ENCODE peak calls at places on chromosomes 13 and 19, in nine cellular contexts. C is AG04450, T is HFF-Myc, Q is neural crest cell, U is foreskin fibroblast, P is natural killer cell, V is fibroblast of lung, E is upper lobe of right lung, R is AG09309. H is an unnamed sample.

GRCh38 chr13:67408823-67409222 is 178.7 kb upstream of the PCDH9 start:
- DNase-seq in C (no peak), T (no peak), Q (no peak), U (no peak), P (peak), V (no peak), E (no peak), R (no peak), H (no peak)

GRCh38 chr19:57688011-57688763 is 6.4 kb downstream of the ZNF551 start:
- DNase-seq in C (no peak), T (no peak), Q (no peak), U (no peak), P (no peak), V (no peak), E (no peak), R (no peak), H (no peak)

GRCh38 chr19:42154471-42155323 is 22.5 kb upstream of the POU2F2 start:
- DNase-seq in C (no peak), T (no peak), Q (no peak), U (no peak), P (no peak), V (no peak), E (no peak), R (no peak), H (no peak)

GRCh38 chr13:112943309-112944125 is 25.5 kb upstream of the MCF2L start:
- DNase-seq in C (no peak), T (no peak), Q (peak), U (peak), P (no peak), V (peak), E (peak), R (no peak), H (peak)

GRCh38 chr13:73140804-73141203 is 82.0 kb downstream of the KLF5 start:
- DNase-seq in C (no peak), T (no peak), Q (no peak), U (no peak), P (no peak), V (no peak), E (no peak), R (no peak), H (no peak)

GRCh38 chr19:11528551-11529341 is at the start of gene ECSIT:
- DNase-seq in C (peak), T (peak), Q (peak), U (peak), P (peak), V (peak), E (peak), R (peak), H (peak)

GRCh38 chr19:11792942-11793341 is 5.4 kb upstream of the ZNF491 start:
- DNase-seq in C (no peak), T (no peak), Q (no peak), U (no peak), P (no peak), V (no peak), E (no peak), R (no peak), H (no peak)

GRCh38 chr13:29543230-29544215 is 52.0 kb downstream of the SLC7A1 start:
- DNase-seq in C (no peak), T (no peak), Q (no peak), U (no peak), P (no peak), V (peak), E (no peak), R (no peak), H (no peak)

GRCh38 chr13:38566526-38566925 is 120.4 kb upstream of the FREM2 start:
- DNase-seq in C (no peak), T (peak), Q (no peak), U (no peak), P (no peak), V (no peak), E (no peak), R (no peak), H (no peak)

GRCh38 chr19:35986664-35987570 is 8.1 kb upstream of the SDHAF1 start:
- DNase-seq in C (no peak), T (no peak), Q (no peak), U (no peak), P (no peak), V (no peak), E (no peak), R (no peak), H (peak)

GRCh38 chr13:113052971-113053370 is 52.6 kb upstream of the F7 start:
- DNase-seq in C (no peak), T (no peak), Q (no peak), U (no peak), P (no peak), V (no peak), E (no peak), R (no peak), H (no peak)

GRCh38 chr19:41626278-41626677 is 596 bp downstream of the CEACAM4 start:
- DNase-seq in C (no peak), T (no peak), Q (no peak), U (no peak), P (no peak), V (no peak), E (no peak), R (no peak), H (no peak)

DNA sequence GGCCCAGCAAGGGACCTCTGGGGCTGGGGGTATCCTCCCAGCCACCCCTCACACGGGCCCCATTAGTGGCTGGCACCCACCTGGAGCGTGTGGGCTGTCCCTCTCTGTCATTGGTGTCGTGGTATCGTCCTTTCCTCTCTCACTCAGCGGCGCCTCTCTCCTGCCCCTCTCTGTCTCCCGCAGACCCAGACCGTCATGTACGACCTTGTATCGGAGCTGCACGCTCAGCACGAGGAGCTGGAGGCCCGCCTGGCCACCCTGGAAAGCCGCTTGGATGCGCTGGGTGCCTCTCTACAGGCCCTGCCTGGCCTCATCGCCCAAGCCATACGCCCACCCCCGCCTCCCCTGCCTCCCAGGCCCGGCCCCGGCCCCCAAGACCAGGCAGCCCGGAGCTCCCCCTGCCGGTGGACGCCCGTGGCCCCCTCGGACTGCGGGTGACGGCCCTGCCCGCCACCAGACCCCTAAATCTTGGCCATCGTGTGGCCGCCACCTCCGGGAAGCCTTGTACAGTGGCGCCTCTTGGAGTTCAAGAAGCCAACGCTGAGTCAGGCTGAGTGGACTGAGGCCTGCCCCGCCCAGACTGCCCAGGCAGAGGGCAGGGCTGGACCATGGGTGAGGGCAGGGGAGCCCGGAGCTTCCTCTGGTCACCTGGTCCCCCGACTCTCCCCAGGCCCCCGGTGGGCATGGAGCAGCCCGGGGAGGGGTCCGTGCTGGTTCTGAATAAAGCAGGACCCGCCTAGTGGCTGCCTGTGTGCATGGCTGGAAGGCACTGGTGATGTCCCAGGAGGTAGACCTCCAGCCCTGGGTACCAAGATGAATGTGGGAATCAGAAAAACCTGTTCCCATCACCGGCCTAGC is 9.8 kb upstream of the ARRDC2 start:
- DNase-seq in C (no peak), T (no peak), Q (no peak), U (peak), P (no peak), V (no peak), E (peak), R (no peak), H (peak)
- TF ChIP-seq CTCF in C (no peak), T (no peak), Q (peak), U (no peak), P (no peak), V (no peak), E (no peak), R (peak), H (peak)

GRCh38 chr19:3243851-3244700 is 19.6 kb downstream of the CELF5 start:
- DNase-seq in C (peak), T (peak), Q (peak), U (peak), P (peak), V (peak), E (no peak), R (peak), H (peak)

GRCh38 chr19:3248728-3249315 is 24.4 kb downstream of the CELF5 start:
- DNase-seq in C (no peak), T (no peak), Q (no peak), U (no peak), P (no peak), V (no peak), E (no peak), R (no peak), H (no peak)

GRCh38 chr19:3249408-3249807 is 24.9 kb downstream of the CELF5 start:
- DNase-seq in C (no peak), T (no peak), Q (no peak), U (no peak), P (no peak), V (no peak), E (no peak), R (no peak), H (no peak)

GRCh38 chr19:3250675-3251074 is 26.2 kb downstream of the CELF5 start:
- DNase-seq in C (no peak), T (no peak), Q (no peak), U (no peak), P (peak), V (no peak), E (no peak), R (no peak), H (no peak)

DNA sequence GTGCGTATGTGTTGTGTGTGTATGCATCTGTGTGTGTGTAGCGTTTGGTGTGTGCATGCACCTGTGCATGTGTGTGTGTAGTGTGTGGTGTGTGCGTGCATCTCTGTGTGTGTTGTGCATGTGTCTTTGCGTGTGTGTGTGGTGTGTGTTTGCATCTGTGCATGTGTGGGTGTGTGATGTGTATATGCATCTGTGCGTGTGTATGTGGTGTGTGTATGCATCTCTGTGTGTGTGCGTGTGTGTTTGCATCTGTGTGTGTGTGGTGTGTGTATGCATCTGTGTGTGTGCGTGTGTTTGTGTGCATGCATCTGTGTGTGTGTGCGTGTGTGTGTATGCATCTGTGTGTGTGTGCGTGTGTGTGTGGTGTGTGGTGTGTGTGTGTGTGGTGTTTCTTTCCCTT is 20.6 kb downstream of the CELF5 start:
- DNase-seq in C (no peak), T (no peak), Q (no peak), U (no peak), P (no peak), V (no peak), E (no peak), R (no peak), H (no peak)
- TF ChIP-seq CTCF in C (no peak), T (no peak), Q (no peak), U (no peak), P (no peak), V (no peak), E (no peak), R (no peak), H (no peak)

DNA sequence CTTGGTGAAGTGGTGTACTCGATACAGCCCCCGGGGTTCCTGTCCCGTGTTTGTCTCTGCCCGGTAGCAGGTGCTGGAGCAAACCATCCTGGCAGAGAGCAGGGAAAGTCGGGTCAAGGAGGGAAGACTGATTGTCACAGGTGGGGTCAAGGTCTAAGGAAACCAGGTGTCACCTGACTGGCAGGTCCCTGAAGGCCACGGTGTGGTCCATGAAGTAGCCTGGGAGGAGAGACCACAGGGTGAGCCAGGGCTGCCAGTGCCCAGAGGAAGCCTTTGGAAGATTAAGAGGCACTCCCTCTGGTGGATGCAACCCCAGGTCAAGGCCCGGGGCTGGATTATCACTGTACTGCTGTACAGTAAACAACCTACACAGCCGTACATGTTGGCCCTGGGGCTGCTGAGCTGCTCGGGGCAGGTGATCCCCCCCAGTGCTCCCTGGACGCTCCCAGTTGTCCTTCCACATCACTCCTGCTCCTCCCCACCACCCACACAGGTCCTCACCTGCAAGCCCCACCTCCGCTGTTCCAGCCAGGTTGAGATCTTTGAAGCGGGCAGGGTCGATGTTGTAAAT is 6.0 kb upstream of the CCER2 start:
- DNase-seq in C (no peak), T (no peak), Q (no peak), U (no peak), P (no peak), V (no peak), E (no peak), R (no peak), H (peak)
- TF ChIP-seq CTCF in C (peak), T (no peak), Q (peak), U (no peak), P (no peak), V (no peak), E (no peak), R (no peak), H (no peak)

DNA sequence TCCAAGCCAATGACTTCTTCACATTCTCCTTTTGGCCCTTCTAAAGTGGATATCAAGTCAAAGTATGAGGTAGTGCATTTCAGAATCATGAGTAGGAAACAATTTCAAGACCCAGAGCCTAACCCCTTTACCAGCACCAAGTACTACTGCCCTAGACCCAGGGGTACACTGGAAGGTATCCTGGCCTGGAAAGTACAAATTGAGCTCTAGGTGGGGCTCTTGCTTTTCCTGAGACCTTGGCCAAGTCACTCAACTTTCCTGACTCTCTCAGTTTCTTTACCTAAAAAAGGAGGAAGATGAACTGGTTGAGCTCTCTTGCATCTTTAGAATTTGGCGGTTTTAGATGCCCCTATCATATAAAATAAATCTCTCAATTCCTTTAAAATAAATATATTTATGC is 204.7 kb downstream of the FGF14 start:
- DNase-seq in C (no peak), T (no peak), Q (no peak), U (peak), P (no peak), V (peak), E (no peak), R (no peak), H (peak)
- TF ChIP-seq CTCF in C (peak), T (no peak), Q (no peak), U (peak), P (no peak), V (peak), E (peak), R (no peak), H (no peak)

H was measured in endothelial cell.